ENCODE peak calls at places on chromosomes 16 and 17, in five cellular contexts. T is NCI-H345; S is left ventricle myocardium inferior; G is activated naive CD4-positive, alpha-beta T cell; Y is nucleus accumbens. H is an unnamed sample.

GRCh38 chr16:67936876-67937605 is 391 bp upstream of the PSMB10 start:
- DNase-seq in T (peak; percentile 16), S (no peak), G (no peak), Y (no peak), H (peak; percentile 57)

GRCh38 chr16:85114909-85115567 is 2.8 kb upstream of the CIBAR2 start:
- DNase-seq in T (peak; percentile 50), S (peak; percentile 87), G (peak; percentile 77), Y (peak; percentile 66), H (peak; percentile 69)

GRCh38 chr16:50271148-50272041 is 5.0 kb downstream of the ADCY7 start:
- DNase-seq in T (no peak), S (no peak), G (no peak), Y (no peak), H (no peak)

GRCh38 chr17:31497431-31497830 is 106.0 kb downstream of the RAB11FIP4 start:
- DNase-seq in T (no peak), S (no peak), G (no peak), Y (no peak), H (no peak)

GRCh38 chr16:85395207-85395912 is 217.8 kb upstream of the GSE1 start:
- DNase-seq in T (peak; percentile 90), S (peak; percentile 67), G (no peak), Y (no peak), H (no peak)

GRCh38 chr17:29195465-29196081 is 15.4 kb upstream of the MYO18A start:
- DNase-seq in T (no peak), S (no peak), G (no peak), Y (no peak), H (no peak)

GRCh38 chr17:28416703-28417311 is 10.8 kb upstream of the SLC46A1 start:
- DNase-seq in T (peak; percentile 49), S (no peak), G (no peak), Y (no peak), H (peak; percentile 15)

GRCh38 chr17:73657473-73658116 is 13.3 kb upstream of the SDK2 start:
- DNase-seq in T (no peak), S (peak; percentile 52), G (no peak), Y (no peak), H (no peak)

GRCh38 chr16:53626161-53626560 is 77.5 kb downstream of the RPGRIP1L start:
- DNase-seq in T (no peak), S (no peak), G (no peak), Y (no peak), H (no peak)

GRCh38 chr16:57601801-57602478 is 26.5 kb upstream of the ADGRG1 start:
- DNase-seq in T (peak; percentile 22), S (no peak), G (no peak), Y (no peak), H (peak; percentile 44)

GRCh38 chr17:47203984-47204721 is 5.0 kb upstream of the MYL4 start:
- DNase-seq in T (no peak), S (no peak), G (no peak), Y (no peak), H (no peak)

GRCh38 chr17:82974136-82974952 is 105.1 kb upstream of the METRNL start:
- DNase-seq in T (no peak), S (no peak), G (no peak), Y (no peak), H (no peak)

GRCh38 chr17:82545071-82545462 is 25.5 kb downstream of the FOXK2 start:
- DNase-seq in T (no peak), S (no peak), G (no peak), Y (no peak), H (no peak)

GRCh38 chr17:7466644-7467341 is 12.6 kb downstream of the ZBTB4 start:
- DNase-seq in T (no peak), S (peak; percentile 82), G (no peak), Y (no peak), H (no peak)

GRCh38 chr16:85641776-85642176 is 28.7 kb downstream of the GSE1 start:
- DNase-seq in T (peak; percentile 36), S (peak; percentile 52), G (no peak), Y (no peak), H (no peak)

GRCh38 chr17:66507103-66507923 is 204.9 kb downstream of the PRKCA start:
- DNase-seq in T (no peak), S (no peak), G (no peak), Y (no peak), H (no peak)

GRCh38 chr17:17315142-17315821 is 12.1 kb downstream of the NT5M start:
- DNase-seq in T (peak; percentile 10), S (no peak), G (no peak), Y (no peak), H (no peak)

GRCh38 chr16:83113811-83114210 is 487.0 kb downstream of the CDH13 start:
- DNase-seq in T (no peak), S (no peak), G (no peak), Y (no peak), H (no peak)

GRCh38 chr17:34299918-34300600 is 14.5 kb downstream of the CCL11 start:
- DNase-seq in T (no peak), S (no peak), G (no peak), Y (no peak), H (no peak)

GRCh38 chr16:1283996-1284592 is 25.3 kb upstream of the UBE2I start:
- DNase-seq in T (no peak), S (no peak), G (no peak), Y (no peak), H (no peak)

GRCh38 chr17:18992454-18993130 is 12.0 kb downstream of the FAM83G start:
- DNase-seq in T (no peak), S (no peak), G (no peak), Y (no peak), H (no peak)

GRCh38 chr17:45751466-45751865 is 32.7 kb upstream of the CRHR1 start:
- DNase-seq in T (no peak), S (no peak), G (no peak), Y (no peak), H (no peak)